ENCODE peak calls at places on chromosomes 13 and 19, in eight cellular contexts. One of them, this sample, is unnamed.

GRCh38 chr13:29849731-29850212 is 645 bp downstream of the UBL3 start:
- DNase-seq in sciatic nerve: peak; percentile 76
- DNase-seq in thoracic aorta: peak; percentile 31
- DNase-seq in stimulated activated naive CD8-positive, alpha-beta T cell treated with anti-CD3 and anti-CD28 coated beads, Interleukin-15, Interleukin-2, amounts not matched to agents 100 U/mL and 50 U/mL, for 24 hours: peak; percentile 51
- DNase-seq in occipital lobe: peak; percentile 81
- DNase-seq in GM20000: peak; percentile 42
- DNase-seq in GM13977: peak; percentile 41
- DNase-seq in WTC11: peak; percentile 46
- DNase-seq in this sample: peak; percentile 32

GRCh38 chr19:18349524-18350128 is 9.2 kb downstream of the PGPEP1 start:
- DNase-seq in stimulated activated naive CD8-positive, alpha-beta T cell treated with anti-CD3 and anti-CD28 coated beads, Interleukin-15, Interleukin-2, amounts not matched to agents 100 U/mL and 50 U/mL, for 24 hours: peak; percentile 69
- DNase-seq in GM20000: peak; percentile 66
- DNase-seq in sciatic nerve: peak; percentile 79
- DNase-seq in GM13977: peak; percentile 57
- DNase-seq in occipital lobe: no peak
- DNase-seq in WTC11: peak; percentile 71
- DNase-seq in thoracic aorta: no peak
- DNase-seq in this sample: peak; percentile 68

GRCh38 chr13:39767791-39768564 is 112.5 kb downstream of the COG6 start:
- DNase-seq in GM13977: no peak
- DNase-seq in WTC11: no peak
- DNase-seq in thoracic aorta: no peak
- DNase-seq in stimulated activated naive CD8-positive, alpha-beta T cell treated with anti-CD3 and anti-CD28 coated beads, Interleukin-15, Interleukin-2, amounts not matched to agents 100 U/mL and 50 U/mL, for 24 hours: no peak
- DNase-seq in sciatic nerve: no peak
- DNase-seq in occipital lobe: no peak
- DNase-seq in GM20000: no peak
- DNase-seq in this sample: no peak

GRCh38 chr19:5006201-5006600 is 37.3 kb downstream of the KDM4B start:
- DNase-seq in WTC11: no peak
- DNase-seq in GM13977: no peak
- DNase-seq in thoracic aorta: no peak
- DNase-seq in GM20000: no peak
- DNase-seq in occipital lobe: no peak
- DNase-seq in sciatic nerve: no peak
- DNase-seq in stimulated activated naive CD8-positive, alpha-beta T cell treated with anti-CD3 and anti-CD28 coated beads, Interleukin-15, Interleukin-2, amounts not matched to agents 100 U/mL and 50 U/mL, for 24 hours: no peak
- DNase-seq in this sample: no peak

GRCh38 chr13:20499986-20500385 is 25.7 kb downstream of the CRYL1 start:
- DNase-seq in sciatic nerve: no peak
- DNase-seq in GM20000: no peak
- DNase-seq in stimulated activated naive CD8-positive, alpha-beta T cell treated with anti-CD3 and anti-CD28 coated beads, Interleukin-15, Interleukin-2, amounts not matched to agents 100 U/mL and 50 U/mL, for 24 hours: no peak
- DNase-seq in WTC11: no peak
- DNase-seq in GM13977: no peak
- DNase-seq in thoracic aorta: no peak
- DNase-seq in occipital lobe: no peak
- DNase-seq in this sample: no peak

GRCh38 chr19:2546128-2547032 is 70.5 kb downstream of the GADD45B start:
- DNase-seq in sciatic nerve: peak; percentile 93
- DNase-seq in occipital lobe: peak; percentile 81
- DNase-seq in WTC11: peak; percentile 67
- DNase-seq in stimulated activated naive CD8-positive, alpha-beta T cell treated with anti-CD3 and anti-CD28 coated beads, Interleukin-15, Interleukin-2, amounts not matched to agents 100 U/mL and 50 U/mL, for 24 hours: peak; percentile 33
- DNase-seq in thoracic aorta: peak; percentile 85
- DNase-seq in GM13977: no peak
- DNase-seq in GM20000: no peak
- DNase-seq in this sample: no peak

GRCh38 chr19:15439821-15440641 is 9.7 kb downstream of the WIZ start:
- DNase-seq in stimulated activated naive CD8-positive, alpha-beta T cell treated with anti-CD3 and anti-CD28 coated beads, Interleukin-15, Interleukin-2, amounts not matched to agents 100 U/mL and 50 U/mL, for 24 hours: no peak
- DNase-seq in GM20000: no peak
- DNase-seq in occipital lobe: no peak
- DNase-seq in sciatic nerve: no peak
- DNase-seq in WTC11: no peak
- DNase-seq in thoracic aorta: no peak
- DNase-seq in GM13977: no peak
- DNase-seq in this sample: no peak

GRCh38 chr19:49229416-49229815 is 71.8 kb downstream of the TRPM4 start:
- DNase-seq in GM20000: no peak
- DNase-seq in WTC11: no peak
- DNase-seq in sciatic nerve: peak; percentile 12
- DNase-seq in thoracic aorta: no peak
- DNase-seq in GM13977: no peak
- DNase-seq in occipital lobe: no peak
- DNase-seq in stimulated activated naive CD8-positive, alpha-beta T cell treated with anti-CD3 and anti-CD28 coated beads, Interleukin-15, Interleukin-2, amounts not matched to agents 100 U/mL and 50 U/mL, for 24 hours: no peak
- DNase-seq in this sample: no peak

GRCh38 chr13:40181203-40181845 is 485.1 kb downstream of the FOXO1 start:
- DNase-seq in GM20000: no peak
- DNase-seq in GM13977: no peak
- DNase-seq in WTC11: no peak
- DNase-seq in occipital lobe: no peak
- DNase-seq in stimulated activated naive CD8-positive, alpha-beta T cell treated with anti-CD3 and anti-CD28 coated beads, Interleukin-15, Interleukin-2, amounts not matched to agents 100 U/mL and 50 U/mL, for 24 hours: no peak
- DNase-seq in thoracic aorta: no peak
- DNase-seq in sciatic nerve: no peak
- DNase-seq in this sample: no peak

GRCh38 chr19:55341191-55342043 is 1.7 kb downstream of the KMT5C start:
- DNase-seq in GM13977: peak; percentile 95
- DNase-seq in WTC11: peak; percentile 83
- DNase-seq in GM20000: peak; percentile 94
- DNase-seq in sciatic nerve: peak; percentile 84
- DNase-seq in occipital lobe: peak; percentile 9
- DNase-seq in thoracic aorta: no peak
- DNase-seq in stimulated activated naive CD8-positive, alpha-beta T cell treated with anti-CD3 and anti-CD28 coated beads, Interleukin-15, Interleukin-2, amounts not matched to agents 100 U/mL and 50 U/mL, for 24 hours: peak; percentile 85
- DNase-seq in this sample: peak; percentile 91

GRCh38 chr19:17184381-17184841 is 30.7 kb upstream of the USE1 start:
- DNase-seq in thoracic aorta: no peak
- DNase-seq in sciatic nerve: no peak
- DNase-seq in stimulated activated naive CD8-positive, alpha-beta T cell treated with anti-CD3 and anti-CD28 coated beads, Interleukin-15, Interleukin-2, amounts not matched to agents 100 U/mL and 50 U/mL, for 24 hours: peak; percentile 49
- DNase-seq in occipital lobe: no peak
- DNase-seq in WTC11: no peak
- DNase-seq in GM13977: no peak
- DNase-seq in GM20000: no peak
- DNase-seq in this sample: no peak

GRCh38 chr13:101917475-101917810 is 465.0 kb downstream of the ITGBL1 start:
- DNase-seq in GM13977: no peak
- DNase-seq in WTC11: peak; percentile 36
- DNase-seq in GM20000: no peak
- DNase-seq in thoracic aorta: no peak
- DNase-seq in sciatic nerve: no peak
- DNase-seq in occipital lobe: no peak
- DNase-seq in stimulated activated naive CD8-positive, alpha-beta T cell treated with anti-CD3 and anti-CD28 coated beads, Interleukin-15, Interleukin-2, amounts not matched to agents 100 U/mL and 50 U/mL, for 24 hours: no peak
- DNase-seq in this sample: peak; percentile 9

GRCh38 chr13:53343345-53343744 is 314.7 kb downstream of the OLFM4 start:
- DNase-seq in WTC11: peak; percentile 39
- DNase-seq in occipital lobe: no peak
- DNase-seq in GM13977: no peak
- DNase-seq in sciatic nerve: no peak
- DNase-seq in stimulated activated naive CD8-positive, alpha-beta T cell treated with anti-CD3 and anti-CD28 coated beads, Interleukin-15, Interleukin-2, amounts not matched to agents 100 U/mL and 50 U/mL, for 24 hours: no peak
- DNase-seq in GM20000: no peak
- DNase-seq in thoracic aorta: no peak
- DNase-seq in this sample: no peak

GRCh38 chr19:10553087-10553667 is 9.5 kb downstream of the ATG4D start:
- DNase-seq in occipital lobe: no peak
- DNase-seq in GM20000: peak; percentile 29
- DNase-seq in WTC11: no peak
- DNase-seq in sciatic nerve: no peak
- DNase-seq in GM13977: peak; percentile 32
- DNase-seq in stimulated activated naive CD8-positive, alpha-beta T cell treated with anti-CD3 and anti-CD28 coated beads, Interleukin-15, Interleukin-2, amounts not matched to agents 100 U/mL and 50 U/mL, for 24 hours: no peak
- DNase-seq in thoracic aorta: no peak
- DNase-seq in this sample: no peak

GRCh38 chr19:2716275-2716650 is 4.9 kb downstream of the DIRAS1 start:
- DNase-seq in stimulated activated naive CD8-positive, alpha-beta T cell treated with anti-CD3 and anti-CD28 coated beads, Interleukin-15, Interleukin-2, amounts not matched to agents 100 U/mL and 50 U/mL, for 24 hours: no peak
- DNase-seq in GM20000: no peak
- DNase-seq in GM13977: no peak
- DNase-seq in WTC11: no peak
- DNase-seq in sciatic nerve: no peak
- DNase-seq in occipital lobe: no peak
- DNase-seq in thoracic aorta: no peak
- DNase-seq in this sample: no peak

GRCh38 chr13:43698743-43699142 is 88.0 kb downstream of the ENOX1 start:
- DNase-seq in WTC11: no peak
- DNase-seq in sciatic nerve: no peak
- DNase-seq in stimulated activated naive CD8-positive, alpha-beta T cell treated with anti-CD3 and anti-CD28 coated beads, Interleukin-15, Interleukin-2, amounts not matched to agents 100 U/mL and 50 U/mL, for 24 hours: no peak
- DNase-seq in GM20000: no peak
- DNase-seq in occipital lobe: peak; percentile 27
- DNase-seq in GM13977: no peak
- DNase-seq in thoracic aorta: no peak
- DNase-seq in this sample: no peak

GRCh38 chr19:703651-704446 is 4.9 kb upstream of the PALM start:
- DNase-seq in GM20000: peak; percentile 81
- DNase-seq in WTC11: peak; percentile 98
- DNase-seq in stimulated activated naive CD8-positive, alpha-beta T cell treated with anti-CD3 and anti-CD28 coated beads, Interleukin-15, Interleukin-2, amounts not matched to agents 100 U/mL and 50 U/mL, for 24 hours: peak; percentile 76
- DNase-seq in occipital lobe: no peak
- DNase-seq in GM13977: peak; percentile 84
- DNase-seq in sciatic nerve: peak; percentile 94
- DNase-seq in thoracic aorta: peak; percentile 29
- DNase-seq in this sample: peak; percentile 73

GRCh38 chr19:1501200-1501595 is 10.2 kb downstream of the REEP6 start:
- DNase-seq in thoracic aorta: no peak
- DNase-seq in sciatic nerve: no peak
- DNase-seq in stimulated activated naive CD8-positive, alpha-beta T cell treated with anti-CD3 and anti-CD28 coated beads, Interleukin-15, Interleukin-2, amounts not matched to agents 100 U/mL and 50 U/mL, for 24 hours: no peak
- DNase-seq in occipital lobe: no peak
- DNase-seq in GM20000: no peak
- DNase-seq in WTC11: no peak
- DNase-seq in GM13977: no peak
- DNase-seq in this sample: no peak

GRCh38 chr19:58182989-58183821 is at the start of gene ZNF274:
- DNase-seq in thoracic aorta: peak; percentile 70
- DNase-seq in stimulated activated naive CD8-positive, alpha-beta T cell treated with anti-CD3 and anti-CD28 coated beads, Interleukin-15, Interleukin-2, amounts not matched to agents 100 U/mL and 50 U/mL, for 24 hours: peak; percentile 96
- DNase-seq in GM20000: peak; percentile 97
- DNase-seq in GM13977: peak; percentile 96
- DNase-seq in WTC11: peak; percentile 97
- DNase-seq in sciatic nerve: peak; percentile 95
- DNase-seq in occipital lobe: peak; percentile 84
- DNase-seq in this sample: peak; percentile 97

GRCh38 chr13:41457589-41458186 is 338 bp downstream of the RGCC start:
- DNase-seq in occipital lobe: no peak
- DNase-seq in GM20000: peak; percentile 61
- DNase-seq in WTC11: peak; percentile 31
- DNase-seq in GM13977: peak; percentile 46
- DNase-seq in thoracic aorta: no peak
- DNase-seq in stimulated activated naive CD8-positive, alpha-beta T cell treated with anti-CD3 and anti-CD28 coated beads, Interleukin-15, Interleukin-2, amounts not matched to agents 100 U/mL and 50 U/mL, for 24 hours: peak; percentile 58
- DNase-seq in sciatic nerve: no peak
- DNase-seq in this sample: peak; percentile 38